ENCODE peak calls at places on chromosomes 6 and 20, in six cellular contexts. T is colonic mucosa, V is A673, E is Peyer's patch, A is Calu3, M is GM20000. N is an unnamed sample.

GRCh38 chr6:22057962-22058361 is 238.9 kb downstream of the PRL start:
- DNase-seq in M (no peak), E (no peak), T (no peak), V (no peak), A (no peak), N (peak; percentile 16)

GRCh38 chr6:108484016-108484415 is 76.7 kb upstream of the FOXO3 start:
- DNase-seq in A (no peak), E (no peak), V (no peak), M (no peak), T (no peak), N (no peak)

GRCh38 chr6:11460001-11460668 is 77.4 kb upstream of the TMEM170B start:
- DNase-seq in A (peak; percentile 2), T (peak; percentile 44), E (peak; percentile 57), V (peak; percentile 18), M (peak; percentile 24), N (peak; percentile 46)

GRCh38 chr6:431986-432385 is 40.4 kb downstream of the IRF4 start:
- DNase-seq in M (peak; percentile 60), E (peak; percentile 44), V (peak; percentile 7), A (peak; percentile 51), T (no peak), N (no peak)

GRCh38 chr20:39049684-39050554 is 87.8 kb downstream of the DHX35 start:
- DNase-seq in A (peak; percentile 91), M (peak; percentile 86), V (peak; percentile 80), T (peak; percentile 82), E (peak; percentile 89), N (peak; percentile 43)

GRCh38 chr6:47083586-47084047 is 41.5 kb upstream of the ADGRF1 start:
- DNase-seq in A (peak; percentile 69), T (peak; percentile 89), M (no peak), E (peak; percentile 81), V (peak; percentile 85), N (peak; percentile 65)

GRCh38 chr6:100573169-100573568 is 108.4 kb upstream of the SIM1 start:
- DNase-seq in V (peak; percentile 51), M (no peak), T (no peak), E (no peak), A (peak; percentile 37), N (peak; percentile 11)

GRCh38 chr20:63135411-63135810 is 80.5 kb downstream of the YTHDF1 start:
- DNase-seq in M (no peak), V (no peak), E (no peak), A (no peak), T (no peak), N (no peak)

GRCh38 chr6:155782320-155782730 is 326.7 kb upstream of the NOX3 start:
- DNase-seq in A (peak; percentile 75), E (no peak), M (no peak), T (peak; percentile 49), V (peak; percentile 61), N (peak; percentile 97)

GRCh38 chr6:1390071-1390804 is 862 bp downstream of the FOXF2 start:
- DNase-seq in T (no peak), A (no peak), M (peak; percentile 47), E (no peak), V (peak; percentile 49), N (peak; percentile 34)

GRCh38 chr6:129138739-129139405 is 255.9 kb downstream of the LAMA2 start:
- DNase-seq in E (no peak), A (no peak), T (no peak), V (no peak), M (no peak), N (no peak)

GRCh38 chr6:51200676-51201075 is 382.0 kb downstream of the TFAP2B start:
- DNase-seq in T (no peak), E (no peak), A (no peak), M (no peak), V (no peak), N (no peak)

GRCh38 chr6:70847685-70848084 is 109.2 kb downstream of the B3GAT2 start:
- DNase-seq in E (no peak), M (no peak), V (no peak), A (no peak), T (no peak), N (no peak)

GRCh38 chr6:147438758-147439528 is 69.5 kb upstream of the SAMD5 start:
- DNase-seq in T (no peak), V (no peak), M (no peak), A (no peak), E (no peak), N (no peak)

GRCh38 chr20:13813910-13814309 is 29.1 kb downstream of the NDUFAF5 start:
- DNase-seq in V (no peak), M (no peak), T (no peak), A (no peak), E (no peak), N (no peak)

GRCh38 chr20:14709439-14709838 is 372.0 kb upstream of the FLRT3 start:
- DNase-seq in T (no peak), M (no peak), E (no peak), V (no peak), A (no peak), N (no peak)

GRCh38 chr6:55448446-55448845 is 121.2 kb downstream of the GFRAL start:
- DNase-seq in T (no peak), A (no peak), V (no peak), E (no peak), M (no peak), N (no peak)

GRCh38 chr20:20465259-20465658 is 97.4 kb downstream of the INSM1 start:
- DNase-seq in A (no peak), T (no peak), M (no peak), V (peak; percentile 45), E (no peak), N (no peak)

GRCh38 chr6:79369026-79369425 is 134.5 kb upstream of the HMGN3 start:
- DNase-seq in A (no peak), V (no peak), T (no peak), E (no peak), M (no peak), N (no peak)

GRCh38 chr20:54176610-54177009 is 2.8 kb upstream of the CYP24A1 start:
- DNase-seq in T (no peak), M (no peak), A (no peak), V (no peak), E (no peak), N (peak; percentile 51)

GRCh38 chr6:142399739-142400138 is 97.9 kb downstream of the ADGRG6 start:
- DNase-seq in A (no peak), V (no peak), E (no peak), M (no peak), T (no peak), N (no peak)

GRCh38 chr6:35833534-35833933 is 28.4 kb downstream of the LHFPL5 start:
- DNase-seq in T (no peak), V (no peak), E (no peak), A (no peak), M (no peak), N (no peak)

GRCh38 chr20:43681991-43682410 is 15.1 kb downstream of the MYBL2 start:
- DNase-seq in A (no peak), E (peak; percentile 91), V (no peak), M (peak; percentile 83), T (no peak), N (no peak)

GRCh38 chr6:139219271-139219729 is 72.5 kb downstream of the TXLNB start:
- DNase-seq in M (peak; percentile 78), E (peak; percentile 93), A (peak; percentile 56), V (peak; percentile 90), T (peak; percentile 75), N (peak; percentile 87)

GRCh38 chr20:56352656-56353055 is 6.1 kb upstream of the FAM210B start:
- DNase-seq in M (no peak), V (no peak), T (no peak), E (no peak), A (no peak), N (no peak)

GRCh38 chr6:71510057-71510713 is 221.6 kb downstream of the OGFRL1 start:
- DNase-seq in E (peak; percentile 53), T (peak; percentile 26), V (peak; percentile 61), A (peak; percentile 80), M (peak; percentile 34), N (peak; percentile 58)

GRCh38 chr6:159213401-159213800 is 44.2 kb downstream of the FNDC1 start:
- DNase-seq in E (no peak), A (no peak), T (no peak), V (no peak), M (no peak), N (no peak)

GRCh38 chr20:61933951-61934715 is 131.5 kb downstream of the TAF4 start:
- DNase-seq in T (no peak), E (no peak), A (no peak), V (no peak), M (no peak), N (no peak)
- TF ChIP-seq CTCF in T (no peak), E (no peak), A (no peak), V (no peak), M (no peak), N (no peak)

GRCh38 chr6:39365281-39366074 is 43.0 kb upstream of the KCNK16 start:
- DNase-seq in A (no peak), V (peak; percentile 37), E (no peak), M (no peak), T (no peak), N (peak; percentile 51)

GRCh38 chr6:39360378-39360777 is 37.9 kb upstream of the KCNK16 start:
- DNase-seq in T (no peak), M (no peak), V (no peak), A (no peak), E (no peak), N (no peak)

GRCh38 chr6:39363280-39363679 is 40.8 kb upstream of the KCNK16 start:
- DNase-seq in V (no peak), T (no peak), A (no peak), E (no peak), M (no peak), N (no peak)

GRCh38 chr6:39361657-39362486 is 39.4 kb upstream of the KCNK16 start:
- DNase-seq in A (peak; percentile 84), T (peak; percentile 51), E (peak; percentile 75), V (peak; percentile 80), M (peak; percentile 79), N (peak; percentile 44)

GRCh38 chr6:39362487-39362865 is 40.0 kb upstream of the KCNK16 start:
- DNase-seq in V (peak; percentile 95), E (no peak), T (no peak), A (peak; percentile 9), M (no peak), N (no peak)
- TF ChIP-seq CTCF in V (peak; percentile 59), E (no peak), T (no peak), A (no peak), M (no peak), N (no peak)

GRCh38 chr6:33201147-33201545 is 479 bp downstream of the SLC39A7 start:
- DNase-seq in V (no peak), M (no peak), T (no peak), E (no peak), A (peak; percentile 31), N (no peak)
- TF ChIP-seq CTCF in V (no peak), M (no peak), T (no peak), E (no peak), A (no peak), N (no peak)

GRCh38 chr6:112008482-112008881 is 45.4 kb upstream of the CCN6 start:
- DNase-seq in M (no peak), E (no peak), T (no peak), V (no peak), A (no peak), N (no peak)

GRCh38 chr6:112010328-112010727 is 43.6 kb upstream of the CCN6 start:
- DNase-seq in T (no peak), E (no peak), V (peak; percentile 27), A (no peak), M (no peak), N (peak; percentile 21)

GRCh38 chr6:112004397-112005341 is 49.2 kb upstream of the CCN6 start:
- DNase-seq in V (no peak), A (no peak), E (no peak), T (no peak), M (no peak), N (no peak)

GRCh38 chr6:112007254-112007653 is 46.6 kb upstream of the CCN6 start:
- DNase-seq in M (no peak), A (no peak), V (no peak), T (no peak), E (no peak), N (no peak)

GRCh38 chr6:112007805-112008204 is 46.1 kb upstream of the CCN6 start:
- DNase-seq in T (no peak), E (no peak), M (no peak), V (no peak), A (no peak), N (no peak)
- TF ChIP-seq CTCF in T (no peak), E (no peak), M (no peak), V (no peak), A (no peak), N (no peak)

N was measured in mammary epithelial cell.